ENCODE peak calls at places on chromosomes 12 and 14, in four cellular contexts. I, F, K and O are unnamed samples.

GRCh38 chr14:93969082-93969828 is 7.1 kb downstream of the ASB2 start:
- DNase-seq in I (no peak), F (no peak), K (no peak), O (no peak)

GRCh38 chr12:130881548-130881947 is 9.7 kb downstream of the RAN start:
- DNase-seq in I (no peak), F (no peak), K (no peak), O (no peak)

GRCh38 chr14:23301288-23301968 is 1.2 kb downstream of the PPP1R3E start:
- DNase-seq in I (peak; percentile 98), F (peak; percentile 97), K (peak; percentile 99), O (peak; percentile 98)

GRCh38 chr12:67698711-67699603 is 50.4 kb downstream of the DYRK2 start:
- DNase-seq in I (no peak), F (no peak), K (no peak), O (no peak)

GRCh38 chr14:91299483-91300115 is 55.1 kb upstream of the GPR68 start:
- DNase-seq in I (no peak), F (no peak), K (no peak), O (no peak)

GRCh38 chr14:95816539-95816938 is 60.1 kb upstream of the TUNAR start:
- DNase-seq in I (no peak), F (no peak), K (no peak), O (no peak)

GRCh38 chr12:4034926-4035325 is 161.7 kb upstream of the PARP11 start:
- DNase-seq in I (no peak), F (no peak), K (no peak), O (no peak)

GRCh38 chr14:33249361-33249760 is 310.7 kb downstream of the NPAS3 start:
- DNase-seq in I (no peak), F (no peak), K (no peak), O (no peak)

GRCh38 chr14:93945070-93945399 is 17.9 kb downstream of the FAM181A start:
- DNase-seq in I (no peak), F (no peak), K (no peak), O (no peak)

DNA sequence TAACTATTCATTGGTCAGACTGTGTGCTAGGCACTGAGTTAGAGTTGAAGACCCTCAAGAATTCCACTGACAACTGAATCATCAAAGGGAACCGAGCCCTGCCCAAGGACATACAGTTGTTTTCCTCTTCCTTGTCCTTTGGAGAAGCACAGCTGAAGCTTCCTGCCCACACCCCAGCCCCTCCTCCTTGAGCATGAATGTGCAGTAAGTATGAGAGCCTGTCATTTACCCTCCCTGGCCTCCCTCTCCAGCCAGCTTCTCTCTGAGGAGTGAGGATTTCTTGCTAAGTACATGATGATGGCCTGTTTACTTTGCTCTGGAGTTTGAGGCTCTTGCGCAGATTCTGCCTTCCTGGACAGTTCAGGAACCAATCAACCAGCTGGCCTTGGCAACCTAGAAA is 235.2 kb downstream of the CACNA1C start:
- DNase-seq in I (no peak), F (no peak), K (no peak), O (no peak)
- H3K4me1 ChIP-seq in I (peaks cover 4% of the 10 kb centered on the region), F (peaks cover 46% of the 10 kb centered on the region), K (peaks cover 65% of the 10 kb centered on the region), O (peaks cover 12% of the 10 kb centered on the region)

DNA sequence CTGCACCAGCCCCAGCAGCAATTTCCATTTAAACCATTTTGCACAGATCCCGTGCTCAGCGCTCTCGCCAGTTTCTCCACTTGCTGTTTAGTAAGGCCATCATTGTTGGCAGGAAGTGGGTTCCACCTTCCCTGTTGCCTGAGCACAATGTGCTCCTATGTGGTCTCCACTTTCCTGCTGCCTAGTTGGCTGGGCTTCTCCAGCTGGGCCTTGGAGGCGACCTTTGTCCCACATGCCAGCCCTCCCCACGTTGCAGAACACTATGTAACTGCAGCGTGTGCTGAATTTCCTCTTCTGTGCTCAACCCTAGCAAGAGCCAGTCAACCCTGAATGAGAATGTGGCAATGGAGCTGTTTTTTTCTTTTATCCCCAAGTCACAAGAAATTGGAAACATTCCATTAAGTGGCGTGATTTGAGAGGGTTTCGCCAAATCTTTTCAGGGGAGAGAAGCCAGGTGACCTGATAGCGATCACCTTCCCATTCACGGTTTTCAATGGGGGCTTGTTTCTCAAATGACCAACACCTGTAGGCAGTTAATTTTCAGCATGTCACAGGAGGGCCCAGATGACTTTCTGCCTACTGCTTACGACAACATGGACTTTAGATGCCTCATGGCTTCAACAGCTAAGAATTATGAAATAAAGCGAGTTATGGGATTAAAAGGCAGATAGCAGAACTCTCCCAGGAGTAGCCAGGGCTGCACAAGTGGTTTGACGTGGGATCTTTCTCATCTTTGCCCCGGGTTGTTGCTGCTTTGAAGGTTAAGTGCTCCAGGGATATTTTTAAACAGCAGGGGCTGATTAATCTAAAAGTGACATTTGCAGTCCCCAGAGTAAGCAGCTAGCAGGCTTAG is at the start of gene ACACB:
- DNase-seq in I (no peak), F (peak; percentile 89), K (peak; percentile 86), O (peak; percentile 96)
- TF ChIP-seq POLR2A in I (no peak), F (no peak), K (no peak), O (peak; percentile 67)

DNA sequence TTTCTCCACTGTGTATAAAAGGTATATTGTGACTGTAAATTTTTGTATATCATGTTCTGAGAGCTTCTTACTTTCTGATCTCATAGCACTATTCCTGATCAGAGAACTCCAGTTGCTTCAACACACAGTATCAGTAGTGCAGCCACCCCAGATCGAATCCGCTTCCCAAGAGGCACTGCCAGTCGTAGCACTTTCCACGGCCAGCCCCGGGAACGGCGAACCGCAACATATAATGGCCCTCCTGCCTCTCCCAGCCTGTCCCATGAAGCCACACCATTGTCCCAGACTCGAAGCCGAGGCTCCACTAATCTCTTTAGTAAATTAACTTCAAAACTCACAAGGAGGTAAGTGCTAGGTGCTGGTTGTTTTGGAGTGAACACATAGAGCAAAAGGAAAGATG is 30.9 kb downstream of the CKB start:
- DNase-seq in I (no peak), F (peak; percentile 44), K (no peak), O (no peak)
- H3K4me1 ChIP-seq in I (no peaks in the 10 kb centered on the region), F (peaks cover 11% of the 10 kb centered on the region), K (no peaks in the 10 kb centered on the region), O (no peaks in the 10 kb centered on the region)

DNA sequence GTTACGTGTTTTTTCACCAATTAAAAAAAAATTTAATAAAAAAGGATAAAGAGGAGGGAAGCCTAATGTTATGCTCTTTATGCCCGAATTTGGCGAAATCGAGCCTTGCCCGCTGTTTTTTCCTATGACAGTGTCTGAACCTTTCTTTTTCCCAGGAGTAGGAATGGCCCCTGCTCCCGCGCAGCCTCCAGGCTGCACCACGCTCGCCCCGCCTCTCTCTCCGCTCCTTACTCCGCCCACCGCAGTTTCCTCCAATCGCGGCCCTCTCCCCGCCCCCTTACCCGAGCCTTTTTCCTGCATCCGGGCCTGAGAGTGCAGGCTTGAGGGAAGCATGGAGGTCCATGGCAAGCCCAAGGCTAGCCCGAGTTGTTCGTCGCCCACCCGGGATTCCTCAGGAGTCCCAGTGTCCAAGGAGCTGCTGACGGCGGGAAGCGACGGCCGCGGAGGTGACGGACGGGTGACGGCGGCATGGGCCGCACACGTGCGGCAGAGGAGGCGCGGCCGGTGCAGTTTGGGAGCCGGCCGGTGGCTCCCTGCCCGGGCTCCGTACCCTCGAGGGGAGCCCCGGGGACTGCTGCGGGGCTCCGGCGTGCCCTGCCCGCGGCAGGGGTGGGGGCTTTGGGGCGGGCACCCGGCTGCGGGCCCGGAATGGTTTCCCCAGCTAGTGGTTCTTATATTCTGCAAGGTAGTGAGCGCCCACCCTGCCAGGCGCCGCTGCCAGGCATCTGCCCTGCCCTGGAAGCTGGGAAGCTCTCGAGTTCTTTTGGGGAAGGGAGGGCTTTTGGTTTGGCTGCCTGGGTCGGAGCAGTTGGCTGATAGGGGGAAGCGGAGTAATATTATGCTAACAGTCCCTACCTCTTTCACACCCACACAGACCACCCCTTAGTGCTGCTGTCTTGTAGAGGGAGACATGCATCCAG is at the start of gene NOPCHAP1:
- DNase-seq in I (peak; percentile 91), F (peak; percentile 97), K (peak; percentile 94), O (peak; percentile 96)
- TF ChIP-seq POLR2A in I (peak; percentile 43), F (no peak), K (no peak), O (peak; percentile 92)